ENCODE peak calls at places on chromosomes 13 and 19, in five cellular contexts. F, Y, J, M and U are unnamed samples.
A peak's percentile ranks its signal among the peaks of the same experiment; 100 is the strongest.

GRCh38 chr19:56597696-56598095 is 2.6 kb downstream of the ZNF71 start:
- DNase-seq in F (peak; percentile 6), M (no peak), Y (no peak), J (no peak), U (no peak)

GRCh38 chr13:98536729-98537128 is 40.2 kb downstream of the STK24 start:
- DNase-seq in Y (no peak), M (no peak), F (no peak), J (no peak), U (peak; percentile 52)

GRCh38 chr19:35265126-35265995 is 3.4 kb upstream of the USF2 start:
- DNase-seq in J (no peak), Y (no peak), M (peak; percentile 44), F (no peak), U (peak; percentile 51)

GRCh38 chr19:7460562-7460966 is 28.3 kb downstream of the PEX11G start:
- DNase-seq in J (no peak), M (no peak), Y (no peak), F (peak; percentile 66), U (no peak)

GRCh38 chr13:73467103-73467502 is 408.3 kb downstream of the KLF5 start:
- DNase-seq in M (no peak), Y (no peak), F (no peak), J (no peak), U (no peak)

GRCh38 chr13:28394422-28394821 is 100.5 kb downstream of the FLT1 start:
- DNase-seq in Y (no peak), F (peak; percentile 50), M (no peak), J (no peak), U (no peak)

GRCh38 chr13:85080726-85081125 is 718.5 kb downstream of the SLITRK6 start:
- DNase-seq in Y (no peak), M (no peak), J (no peak), F (no peak), U (no peak)

GRCh38 chr13:97256343-97256783 is 34.2 kb downstream of the MBNL2 start:
- DNase-seq in J (no peak), M (no peak), F (peak; percentile 91), Y (no peak), U (no peak)

GRCh38 chr19:48810151-48810550 is 678 bp downstream of the BCAT2 start:
- DNase-seq in Y (no peak), M (no peak), F (no peak), J (no peak), U (no peak)

GRCh38 chr19:15475611-15476010 is 3.7 kb downstream of the PGLYRP2 start:
- DNase-seq in M (no peak), Y (no peak), J (no peak), F (no peak), U (no peak)

GRCh38 chr13:30572859-30573275 is 44.9 kb upstream of the USPL1 start:
- DNase-seq in Y (no peak), J (no peak), F (peak; percentile 42), M (no peak), U (no peak)

GRCh38 chr13:79806821-79807220 is 325.9 kb downstream of the NDFIP2 start:
- DNase-seq in J (no peak), M (no peak), Y (no peak), F (no peak), U (no peak)

GRCh38 chr13:26020536-26021290 is 31.1 kb downstream of the SHISA2 start:
- DNase-seq in Y (no peak), F (no peak), J (no peak), M (no peak), U (no peak)

GRCh38 chr19:18168673-18169381 is 4.8 kb upstream of the IFI30 start:
- DNase-seq in M (peak; percentile 47), J (no peak), Y (no peak), F (no peak), U (no peak)

GRCh38 chr13:66899955-66900354 is 330.2 kb downstream of the PCDH9 start:
- DNase-seq in F (peak; percentile 13), Y (no peak), M (no peak), J (no peak), U (no peak)

GRCh38 chr13:64819081-64819480 is 2411.1 kb downstream of the PCDH9 start:
- DNase-seq in F (no peak), Y (no peak), M (no peak), J (no peak), U (no peak)

GRCh38 chr19:12042893-12043292 is 7.4 kb upstream of the ZNF433 start:
- DNase-seq in M (no peak), F (no peak), Y (no peak), J (no peak), U (no peak)

GRCh38 chr19:5224480-5224879 is 116.1 kb downstream of the PTPRS start:
- DNase-seq in F (no peak), M (no peak), Y (no peak), J (no peak), U (no peak)

GRCh38 chr13:41700790-41701310 is 243.5 kb downstream of the RGCC start:
- DNase-seq in F (peak; percentile 28), J (no peak), Y (no peak), M (no peak), U (no peak)

GRCh38 chr19:3097442-3097871 is 3.3 kb downstream of the GNA11 start:
- DNase-seq in J (no peak), F (no peak), Y (no peak), M (peak; percentile 62), U (peak; percentile 59)

GRCh38 chr19:56091066-56091490 is 30.0 kb downstream of the ZNF787 start:
- DNase-seq in Y (peak; percentile 10), J (no peak), M (no peak), F (peak; percentile 32), U (no peak)

GRCh38 chr13:55219538-55219937 is 1921.2 kb upstream of the PRR20A start:
- DNase-seq in J (no peak), F (no peak), M (no peak), Y (no peak), U (no peak)

GRCh38 chr13:112131081-112131739 is 64.3 kb downstream of the SOX1 start:
- DNase-seq in F (no peak), Y (no peak), J (no peak), M (no peak), U (peak; percentile 45)

GRCh38 chr13:31477961-31478360 is 261.4 kb upstream of the RXFP2 start:
- DNase-seq in M (no peak), F (peak; percentile 92), J (no peak), Y (no peak), U (no peak)

GRCh38 chr13:37074703-37075102 is 15.2 kb upstream of the SUPT20H start:
- DNase-seq in J (no peak), F (no peak), M (no peak), Y (no peak), U (no peak)
- TF ChIP-seq CTCF in J (peak; percentile 41), F (peak; percentile 12), M (no peak), Y (peak; percentile 51), U (peak; percentile 58)

DNA sequence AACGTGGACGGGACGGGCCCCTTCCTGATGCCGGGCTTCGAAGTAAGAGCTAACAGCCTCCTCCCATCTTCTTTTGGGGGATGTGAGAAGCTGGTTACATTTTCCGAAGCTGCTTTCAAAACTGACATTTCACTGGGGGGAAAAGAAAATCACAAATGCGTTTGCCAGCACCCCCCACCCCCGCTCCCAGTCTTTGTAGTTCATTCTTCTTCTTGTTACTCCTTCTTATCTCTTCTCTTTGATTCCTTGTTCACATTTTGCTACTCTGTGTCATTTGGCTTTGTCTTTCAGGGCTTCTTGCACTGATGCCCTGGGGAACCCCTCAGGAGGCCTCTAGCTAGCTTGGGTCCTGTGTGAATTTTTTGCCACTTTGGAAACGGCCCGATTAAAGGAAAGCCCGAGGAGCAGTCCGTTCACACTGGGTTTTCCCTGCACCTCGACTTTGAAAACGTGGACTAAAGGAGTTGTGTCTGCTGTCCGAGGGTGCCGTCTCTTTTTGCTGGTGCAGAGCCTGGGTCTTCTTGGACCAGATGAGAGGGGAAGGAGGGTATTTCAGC is 1.3 kb downstream of the CARM1 start:
- DNase-seq in J (no peak), Y (no peak), F (no peak), M (no peak), U (no peak)
- TF ChIP-seq CTCF in J (no peak), Y (no peak), F (no peak), M (no peak), U (no peak)

DNA sequence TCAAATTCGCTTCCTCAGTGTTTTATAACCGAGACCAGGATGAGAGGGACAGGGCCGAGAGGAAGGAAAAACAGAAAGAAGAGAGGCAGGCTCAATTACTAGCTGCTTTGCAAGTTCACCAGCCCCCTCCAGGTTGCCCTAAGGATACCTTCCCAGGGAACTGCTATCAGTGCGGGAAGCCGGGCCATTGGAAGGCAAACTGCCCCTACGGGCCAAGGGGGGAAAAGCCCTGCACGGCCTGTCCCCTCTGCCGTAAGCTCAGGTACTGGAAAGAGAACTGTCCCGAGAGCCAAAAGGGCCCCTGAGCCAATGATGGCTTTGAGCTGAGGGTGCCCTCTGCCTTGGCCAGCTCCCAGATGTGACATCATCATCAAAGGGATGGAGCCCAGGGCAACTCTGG is 3.2 kb upstream of the ERVV-1 start:
- DNase-seq in M (no peak), J (no peak), Y (no peak), F (no peak), U (no peak)
- TF ChIP-seq CTCF in M (no peak), J (no peak), Y (no peak), F (no peak), U (no peak)

GRCh38 chr19:858868-859843 is at the start of gene CFD:
- DNase-seq in F (no peak), J (no peak), M (peak; percentile 57), Y (peak; percentile 58), U (peak; percentile 82)

GRCh38 chr19:861099-861755 is 1.8 kb downstream of the CFD start:
- DNase-seq in J (no peak), M (no peak), Y (no peak), F (no peak), U (peak; percentile 65)

GRCh38 chr19:861756-862528 is 2.5 kb downstream of the CFD start:
- DNase-seq in F (no peak), Y (no peak), J (no peak), M (peak; percentile 70), U (peak; percentile 86)

GRCh38 chr19:862529-863304 is 3.3 kb downstream of the CFD start:
- DNase-seq in M (peak; percentile 80), F (peak; percentile 26), Y (peak; percentile 65), J (no peak), U (peak; percentile 88)

DNA sequence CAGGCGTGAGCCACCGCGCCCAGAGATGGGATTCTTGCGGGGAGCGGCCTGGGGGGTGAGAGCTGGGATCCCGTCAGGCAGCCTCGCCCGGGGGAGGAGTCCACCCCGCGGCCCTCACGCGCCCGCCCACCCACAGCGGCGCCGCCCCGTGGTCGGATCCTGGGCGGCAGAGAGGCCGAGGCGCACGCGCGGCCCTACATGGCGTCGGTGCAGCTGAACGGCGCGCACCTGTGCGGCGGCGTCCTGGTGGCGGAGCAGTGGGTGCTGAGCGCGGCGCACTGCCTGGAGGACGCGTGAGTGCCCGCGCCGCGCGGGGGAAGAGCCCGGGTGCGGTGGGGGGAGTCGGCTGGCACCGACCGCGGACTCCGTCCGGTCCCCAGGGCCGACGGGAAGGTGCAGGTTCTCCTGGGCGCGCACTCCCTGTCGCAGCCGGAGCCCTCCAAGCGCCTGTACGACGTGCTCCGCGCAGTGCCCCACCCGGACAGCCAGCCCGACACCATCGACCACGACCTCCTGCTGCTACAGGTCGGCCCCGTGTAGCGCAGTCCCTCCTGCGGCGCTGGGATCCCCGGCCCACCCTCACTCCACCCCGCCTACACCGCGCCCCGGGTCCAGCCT is 1.1 kb downstream of the CFD start:
- DNase-seq in Y (no peak), F (no peak), M (peak; percentile 73), J (peak; percentile 94), U (peak; percentile 90)
- TF ChIP-seq CTCF in Y (peak; percentile 11), F (no peak), M (no peak), J (peak; percentile 11), U (no peak)